ENCODE peak calls at places on chromosomes 16 and 17, in four cellular contexts. J, O, S and I are unnamed samples.

GRCh38 chr16:83296505-83296904 is 511.3 kb upstream of the HSBP1 start:
- DNase-seq in J (no peak), S (no peak), O (peak; percentile 1), I (no peak)

GRCh38 chr17:76714822-76715461 is 4.2 kb upstream of the MXRA7 start:
- DNase-seq in S (no peak), O (no peak), J (peak; percentile 61), I (no peak)

GRCh38 chr16:56965149-56965938 is 3.6 kb downstream of the CETP start:
- DNase-seq in O (peak; percentile 43), J (no peak), S (no peak), I (no peak)

GRCh38 chr17:50440838-50441829 is 15.1 kb downstream of the ACSF2 start:
- DNase-seq in J (no peak), O (no peak), S (no peak), I (peak; percentile 5)

GRCh38 chr16:77531741-77532140 is 96.9 kb upstream of the ADAMTS18 start:
- DNase-seq in S (no peak), O (peak; percentile 93), J (no peak), I (no peak)

GRCh38 chr16:77406680-77407079 is 28.2 kb downstream of the ADAMTS18 start:
- DNase-seq in S (no peak), J (no peak), O (peak; percentile 23), I (no peak)

GRCh38 chr16:28067604-28068382 is 4.3 kb upstream of the GSG1L start:
- DNase-seq in J (no peak), O (peak; percentile 43), S (no peak), I (no peak)

GRCh38 chr16:81279375-81279774 is 35.4 kb upstream of the GAN start:
- DNase-seq in J (no peak), O (peak; percentile 72), S (no peak), I (no peak)

GRCh38 chr17:27315322-27315721 is 21.4 kb downstream of the WSB1 start:
- DNase-seq in J (peak; percentile 18), S (no peak), O (peak; percentile 82), I (no peak)

GRCh38 chr17:40608061-40608581 is 39.5 kb downstream of the SMARCE1 start:
- DNase-seq in J (no peak), S (no peak), O (no peak), I (no peak)

GRCh38 chr16:79823644-79824043 is 223.1 kb upstream of the MAF start:
- DNase-seq in S (no peak), O (no peak), J (no peak), I (no peak)

GRCh38 chr17:17494499-17495447 is 1.4 kb downstream of the RASD1 start:
- DNase-seq in S (no peak), O (peak; percentile 47), J (peak; percentile 82), I (peak; percentile 40)

GRCh38 chr17:45294506-45294905 is 22.3 kb downstream of the MAP3K14 start:
- DNase-seq in J (no peak), S (no peak), O (peak; percentile 81), I (no peak)

DNA sequence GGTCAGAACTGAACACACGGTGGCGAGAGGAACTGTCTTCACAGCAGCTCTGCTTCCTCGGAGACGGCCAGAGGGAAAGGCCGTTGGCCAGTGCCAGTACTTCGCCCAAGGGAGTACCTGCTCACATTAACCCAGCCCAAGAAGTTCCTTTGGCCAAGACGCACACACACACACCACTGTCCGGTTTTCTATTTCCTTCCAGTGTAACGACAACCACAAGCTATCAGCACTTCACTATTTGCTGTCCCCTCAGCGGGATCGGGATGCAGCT is 735 bp upstream of the GGNBP2 start:
- DNase-seq in O (peak; percentile 64), S (no peak), J (peak; percentile 66), I (no peak)
- TF ChIP-seq CTCF in O (peak; percentile 27), S (no peak), J (no peak), I (no peak)

DNA sequence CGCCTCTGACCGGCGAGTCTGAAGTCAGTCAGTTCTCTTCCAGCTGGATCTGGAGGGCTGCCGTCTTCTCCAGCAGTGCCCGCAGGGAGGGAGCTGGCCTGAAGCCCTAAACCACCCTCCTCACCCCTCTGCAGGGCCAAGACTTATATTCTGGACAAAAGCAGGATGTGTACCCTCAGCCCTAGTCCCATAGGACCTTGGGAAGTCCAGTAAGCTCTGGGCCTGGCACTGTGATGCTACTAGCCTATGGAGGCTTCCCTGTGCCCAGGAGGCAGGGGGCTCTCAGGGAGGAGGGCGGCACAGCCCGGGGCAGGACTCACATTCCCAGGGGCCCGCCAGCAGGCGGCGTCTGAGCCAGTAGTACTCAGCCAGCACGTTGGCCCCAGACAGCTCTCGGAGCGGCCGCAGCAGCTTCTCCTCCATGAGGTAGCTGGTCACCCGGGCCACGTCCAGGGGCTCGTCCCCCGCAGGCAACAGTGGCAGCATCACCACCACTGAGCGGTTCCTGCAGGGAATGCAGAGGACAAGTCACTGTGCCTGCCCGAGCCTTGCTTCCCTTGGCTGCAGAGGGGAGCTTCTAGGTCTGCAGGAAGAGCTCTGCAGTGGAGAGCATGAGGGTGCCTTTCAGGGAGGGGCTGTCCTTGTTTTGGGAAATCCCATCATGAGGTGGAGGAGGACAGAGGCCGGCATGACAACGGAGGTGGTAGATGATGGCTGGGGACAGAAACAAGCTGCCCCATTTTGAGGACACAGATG is 41.7 kb downstream of the RMI2 start:
- DNase-seq in J (peak; percentile 90), S (no peak), O (no peak), I (no peak)
- TF ChIP-seq CTCF in J (peak; percentile 89), S (no peak), O (peak; percentile 36), I (peak; percentile 4)

GRCh38 chr16:85428899-85429775 is 184.0 kb upstream of the GSE1 start:
- DNase-seq in J (no peak), O (no peak), S (no peak), I (peak; percentile 58)

GRCh38 chr16:85431431-85432124 is 181.5 kb upstream of the GSE1 start:
- DNase-seq in J (no peak), O (no peak), S (no peak), I (peak; percentile 54)

GRCh38 chr16:85432606-85433005 is 180.5 kb upstream of the GSE1 start:
- DNase-seq in J (no peak), O (no peak), S (no peak), I (peak; percentile 24)

GRCh38 chr16:85429776-85430522 is 183.2 kb upstream of the GSE1 start:
- DNase-seq in O (no peak), S (no peak), J (no peak), I (peak; percentile 13)

DNA sequence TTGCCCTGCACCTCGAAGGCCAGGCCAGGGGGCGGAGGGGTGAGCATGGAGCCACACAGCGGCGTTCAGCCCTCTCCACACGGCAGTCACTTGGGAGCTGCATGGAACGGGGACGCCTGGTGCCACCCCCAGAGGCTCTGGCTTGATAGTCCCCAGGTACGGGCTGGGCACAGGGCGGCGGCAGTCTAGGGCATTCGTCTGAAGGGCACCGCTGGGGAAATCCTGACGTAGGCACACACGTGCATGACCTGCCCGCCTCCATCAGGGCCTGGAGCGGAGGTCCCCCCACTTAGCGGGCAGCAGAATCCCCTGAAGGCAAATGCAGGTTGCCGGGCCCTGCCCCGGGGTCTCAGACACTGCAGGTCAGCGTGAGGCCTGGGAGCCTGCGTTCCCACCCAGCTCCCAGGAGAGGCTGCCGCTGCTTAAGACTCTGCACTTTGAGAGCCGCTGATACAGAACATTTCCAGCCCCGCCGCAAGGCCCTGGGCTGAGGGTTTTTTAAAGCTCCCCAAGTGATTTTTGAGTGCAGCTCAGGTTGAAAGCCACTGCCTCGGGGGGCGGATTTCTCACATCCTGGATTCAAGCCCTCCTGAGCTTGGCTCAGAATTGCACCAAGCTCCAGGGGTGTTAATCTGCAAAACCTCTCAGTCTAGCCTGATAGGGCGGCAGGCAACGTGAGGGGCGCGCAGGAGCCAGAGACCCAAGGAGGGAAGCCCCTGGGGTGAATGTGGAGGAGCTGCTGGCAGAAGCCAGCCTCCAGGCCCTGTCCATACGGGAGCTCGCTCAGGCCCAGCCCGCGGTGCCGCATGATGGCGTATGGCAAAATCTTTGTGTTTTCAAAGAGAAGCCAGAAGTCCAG is 182.4 kb upstream of the GSE1 start:
- DNase-seq in S (no peak), J (no peak), O (no peak), I (peak; percentile 55)
- TF ChIP-seq CTCF in S (no peak), J (peak; percentile 14), O (no peak), I (no peak)

DNA sequence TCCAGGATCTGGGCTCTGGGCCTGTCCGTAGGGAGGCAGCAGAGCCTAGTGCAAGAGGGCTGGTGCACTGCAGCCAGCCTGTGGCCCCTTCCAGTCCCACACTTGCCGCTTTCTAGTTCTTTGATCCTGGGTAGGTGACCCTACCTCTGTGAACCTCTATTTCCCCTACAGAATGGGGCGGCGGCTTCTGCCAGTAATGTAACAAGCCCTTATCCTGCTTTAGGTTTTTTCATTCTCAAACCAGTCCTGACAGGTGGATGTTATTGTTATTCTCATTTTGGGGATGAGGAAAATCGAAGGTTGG is 744 bp downstream of the E4F1 start:
- DNase-seq in O (peak; percentile 56), J (no peak), S (no peak), I (no peak)
- TF ChIP-seq CTCF in O (peak; percentile 16), J (no peak), S (no peak), I (peak; percentile 19)